ENCODE peak calls at places on chromosomes 16 and 17, in nine cellular contexts. Q, V, Z, S, N, B, D, M and H are unnamed samples.

GRCh38 chr16:3716831-3717234 is 491 bp downstream of the TRAP1 start:
- DNase-seq in Q (peak), V (no peak), Z (no peak), S (peak), N (no peak), B (no peak), D (no peak), M (no peak), H (no peak)

GRCh38 chr17:77498875-77499698 is 358.3 kb downstream of the SEC14L1 start:
- DNase-seq in Q (no peak), V (no peak), Z (peak), S (no peak), N (no peak), B (no peak), D (no peak), M (no peak), H (no peak)

GRCh38 chr16:53945996-53946395 is 242.0 kb downstream of the FTO start:
- DNase-seq in Q (peak), V (no peak), Z (no peak), S (no peak), N (no peak), B (no peak), D (no peak), M (no peak), H (no peak)

GRCh38 chr16:49466529-49466831 is 92.9 kb downstream of the C16orf78 start:
- DNase-seq in Q (no peak), V (no peak), Z (no peak), S (no peak), N (peak), B (peak), D (no peak), M (peak), H (no peak)

GRCh38 chr16:83826146-83826913 is 18.6 kb downstream of the HSBP1 start:
- DNase-seq in Q (peak), V (no peak), Z (peak), S (peak), N (peak), B (peak), D (peak), M (peak), H (peak)

GRCh38 chr17:47685556-47686275 is 8.2 kb upstream of the TBKBP1 start:
- DNase-seq in Q (no peak), V (no peak), Z (no peak), S (no peak), N (no peak), B (no peak), D (no peak), M (no peak), H (no peak)

GRCh38 chr17:73586153-73586906 is 57.9 kb downstream of the SDK2 start:
- DNase-seq in Q (no peak), V (no peak), Z (no peak), S (no peak), N (no peak), B (no peak), D (no peak), M (no peak), H (peak)

GRCh38 chr16:86882586-86883280 is 304.4 kb downstream of the FOXL1 start:
- DNase-seq in Q (no peak), V (no peak), Z (no peak), S (no peak), N (no peak), B (no peak), D (no peak), M (no peak), H (no peak)

GRCh38 chr16:2210386-2211365 is at the start of gene BRICD5:
- DNase-seq in Q (no peak), V (no peak), Z (peak), S (no peak), N (no peak), B (no peak), D (no peak), M (no peak), H (no peak)

GRCh38 chr17:31442276-31442675 is 50.8 kb downstream of the RAB11FIP4 start:
- DNase-seq in Q (no peak), V (no peak), Z (no peak), S (no peak), N (no peak), B (no peak), D (no peak), M (no peak), H (no peak)

GRCh38 chr16:65751622-65752598 is 614.6 kb upstream of the CDH5 start:
- DNase-seq in Q (no peak), V (no peak), Z (no peak), S (no peak), N (no peak), B (no peak), D (no peak), M (no peak), H (no peak)

GRCh38 chr17:42459256-42459982 is 741 bp downstream of the ATP6V0A1 start:
- DNase-seq in Q (peak), V (no peak), Z (no peak), S (peak), N (peak), B (peak), D (peak), M (no peak), H (peak)
- TF ChIP-seq CTCF in Q (peak), V (peak), Z (no peak), S (no peak), N (peak), B (no peak), D (no peak), M (no peak), H (no peak)

GRCh38 chr17:79796570-79797491 is at the start of gene CBX8:
- DNase-seq in Q (peak), V (peak), Z (peak), S (peak), N (peak), B (peak), D (peak), M (peak), H (peak)
- TF ChIP-seq CTCF in Q (no peak), V (peak), Z (no peak), S (no peak), N (peak), B (peak), D (no peak), M (no peak), H (no peak)

GRCh38 chr16:88003316-88003715 is 52.1 kb downstream of the BANP start:
- DNase-seq in Q (no peak), V (no peak), Z (no peak), S (no peak), N (no peak), B (peak), D (no peak), M (no peak), H (peak)

GRCh38 chr16:88003736-88004135 is 52.5 kb downstream of the BANP start:
- DNase-seq in Q (no peak), V (no peak), Z (no peak), S (no peak), N (no peak), B (no peak), D (no peak), M (no peak), H (no peak)

GRCh38 chr16:88004391-88004790 is 53.2 kb downstream of the BANP start:
- DNase-seq in Q (no peak), V (no peak), Z (no peak), S (no peak), N (no peak), B (no peak), D (no peak), M (no peak), H (no peak)

GRCh38 chr16:88005968-88006367 is 54.7 kb downstream of the BANP start:
- DNase-seq in Q (no peak), V (no peak), Z (no peak), S (no peak), N (no peak), B (no peak), D (no peak), M (no peak), H (peak)

GRCh38 chr16:88005148-88005547 is 53.9 kb downstream of the BANP start:
- DNase-seq in Q (no peak), V (no peak), Z (no peak), S (peak), N (no peak), B (no peak), D (no peak), M (peak), H (no peak)
- TF ChIP-seq CTCF in Q (peak), V (no peak), Z (no peak), S (peak), N (peak), B (no peak), D (no peak), M (peak), H (no peak)

DNA sequence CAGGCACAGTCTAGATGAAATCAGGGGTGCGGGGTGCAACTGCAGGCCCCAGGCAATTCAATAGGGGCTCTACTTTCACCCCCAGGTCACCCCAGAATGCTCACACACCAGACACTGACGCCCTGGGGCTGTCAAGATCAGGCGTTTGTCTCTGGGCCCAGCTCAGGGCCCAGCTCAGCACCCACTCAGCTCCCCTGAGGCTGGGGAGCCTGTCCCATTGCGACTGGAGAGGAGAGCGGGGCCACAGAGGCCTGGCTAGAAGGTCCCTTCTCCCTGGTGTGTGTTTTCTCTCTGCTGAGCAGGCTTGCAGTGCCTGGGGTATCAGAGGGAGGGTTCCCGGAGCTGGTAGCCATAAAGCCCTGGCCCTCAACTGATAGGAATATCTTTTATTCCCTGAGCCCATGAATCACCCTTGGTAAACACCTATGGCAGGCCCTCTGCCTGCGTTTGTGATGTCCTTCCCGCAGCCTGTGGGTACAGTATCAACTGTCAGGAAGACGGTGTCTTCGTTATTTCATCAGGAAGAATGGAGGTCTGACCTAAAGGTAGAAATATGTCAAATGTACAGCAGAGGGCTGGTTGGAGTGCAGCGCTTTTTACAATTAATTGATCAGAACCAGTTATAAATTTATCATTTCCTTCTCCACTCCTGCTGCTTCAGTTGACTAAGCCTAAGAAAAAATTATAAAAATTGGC is 1.6 kb downstream of the HBA1 start:
- DNase-seq in Q (no peak), V (no peak), Z (no peak), S (no peak), N (no peak), B (no peak), D (no peak), M (no peak), H (no peak)
- TF ChIP-seq CTCF in Q (no peak), V (no peak), Z (no peak), S (no peak), N (no peak), B (no peak), D (no peak), M (no peak), H (no peak)

DNA sequence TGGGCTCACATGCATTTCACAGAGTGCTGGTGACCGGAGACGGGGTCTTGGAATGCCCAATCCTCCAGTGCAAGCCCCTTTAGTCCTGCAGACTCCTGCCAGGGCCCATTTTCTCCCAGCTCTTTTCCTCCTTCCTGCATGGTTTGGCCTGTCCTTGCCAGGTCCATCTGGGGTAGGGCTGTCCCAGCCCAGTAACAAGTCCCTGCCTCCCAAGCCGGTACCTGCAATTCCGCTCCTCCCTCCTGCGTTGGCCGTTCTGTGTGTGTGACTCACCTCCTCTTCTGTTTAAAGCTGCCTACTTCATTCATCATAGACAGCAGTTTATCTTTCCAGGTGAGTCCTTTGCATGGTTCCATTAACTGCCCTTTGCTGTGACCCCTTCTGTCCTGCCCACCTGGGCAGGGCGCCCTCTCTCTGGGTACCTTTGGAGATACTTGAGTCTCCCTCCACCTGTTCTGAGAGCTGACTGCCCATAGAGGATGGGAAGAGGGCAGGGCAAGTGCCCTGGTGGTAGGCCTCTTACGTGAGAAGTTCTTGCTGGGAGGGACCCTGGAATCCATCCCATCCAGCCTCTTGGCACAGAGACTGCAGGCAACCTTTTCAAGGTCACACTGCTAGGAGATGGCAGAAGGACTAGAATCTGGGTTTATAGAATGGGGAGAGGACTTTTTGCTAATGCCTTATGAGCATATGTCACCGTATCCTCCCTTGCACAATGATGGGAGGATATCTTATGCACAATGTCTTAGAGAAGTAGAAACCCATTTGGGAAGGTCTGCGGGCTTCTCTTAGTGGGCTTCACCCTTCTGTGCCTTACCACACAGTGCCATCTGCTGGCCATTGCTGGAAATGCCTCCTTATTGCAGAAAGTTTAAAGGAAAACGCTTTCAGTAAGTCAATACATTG is 29.7 kb upstream of the LGALS9 start:
- DNase-seq in Q (peak), V (no peak), Z (peak), S (peak), N (peak), B (peak), D (peak), M (peak), H (no peak)
- TF ChIP-seq CTCF in Q (peak), V (peak), Z (peak), S (peak), N (peak), B (peak), D (no peak), M (peak), H (peak)

DNA sequence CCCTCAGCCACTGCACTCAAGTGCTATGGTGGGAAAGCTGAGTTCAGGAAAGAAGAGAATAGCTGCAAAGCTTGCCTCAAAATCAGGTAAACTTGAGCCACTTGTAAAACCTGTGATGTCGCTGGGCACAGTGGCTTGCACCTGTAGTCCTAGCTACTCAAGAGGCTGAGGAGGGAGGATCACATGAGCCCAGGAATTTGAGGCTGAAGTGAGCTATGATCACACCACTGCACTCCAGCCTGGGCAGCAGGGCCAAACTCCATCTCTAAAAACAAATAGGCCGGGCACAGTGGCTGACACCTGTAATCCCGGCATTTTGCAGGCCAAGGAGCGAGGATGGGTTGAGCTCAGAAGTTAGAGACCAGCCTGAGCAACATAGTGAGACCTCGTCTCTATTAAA is 26.4 kb upstream of the SMURF2 start:
- DNase-seq in Q (no peak), V (no peak), Z (no peak), S (no peak), N (no peak), B (no peak), D (no peak), M (no peak), H (no peak)
- TF ChIP-seq CTCF in Q (no peak), V (no peak), Z (no peak), S (no peak), N (no peak), B (no peak), D (no peak), M (no peak), H (no peak)